ENCODE peak calls at places on chromosomes 3 and 15, in five cellular contexts. One of them, this sample, is unnamed.

GRCh38 chr15:92683511-92683834 is 27.9 kb upstream of the FAM174B start:
- DNase-seq in CD8-positive, alpha-beta memory T cell: no peak
- DNase-seq in heart left ventricle: peak; percentile 35
- DNase-seq in mesenchymal stem cell: no peak
- DNase-seq in thoracic aorta: no peak
- DNase-seq in this sample: no peak

GRCh38 chr3:32334675-32335074 is 57.0 kb upstream of the CMTM7 start:
- DNase-seq in CD8-positive, alpha-beta memory T cell: peak; percentile 54
- DNase-seq in heart left ventricle: no peak
- DNase-seq in mesenchymal stem cell: no peak
- DNase-seq in thoracic aorta: no peak
- DNase-seq in this sample: peak; percentile 26

GRCh38 chr3:99952306-99952705 is 134.6 kb downstream of the CMSS1 start:
- DNase-seq in CD8-positive, alpha-beta memory T cell: no peak
- DNase-seq in heart left ventricle: no peak
- DNase-seq in mesenchymal stem cell: peak; percentile 63
- DNase-seq in thoracic aorta: no peak
- DNase-seq in this sample: no peak

GRCh38 chr3:13414040-13414729 is 5.9 kb downstream of the NUP210 start:
- DNase-seq in CD8-positive, alpha-beta memory T cell: peak; percentile 86
- DNase-seq in heart left ventricle: peak; percentile 43
- DNase-seq in mesenchymal stem cell: no peak
- DNase-seq in thoracic aorta: no peak
- DNase-seq in this sample: peak; percentile 66

GRCh38 chr15:43795197-43795596 is 3.1 kb downstream of the SERF2 start:
- DNase-seq in CD8-positive, alpha-beta memory T cell: no peak
- DNase-seq in heart left ventricle: no peak
- DNase-seq in mesenchymal stem cell: no peak
- DNase-seq in thoracic aorta: no peak
- DNase-seq in this sample: no peak

GRCh38 chr3:49609314-49609713 is 55.0 kb downstream of the BSN start:
- DNase-seq in CD8-positive, alpha-beta memory T cell: no peak
- DNase-seq in heart left ventricle: no peak
- DNase-seq in mesenchymal stem cell: no peak
- DNase-seq in thoracic aorta: no peak
- DNase-seq in this sample: no peak

GRCh38 chr3:65855370-65856100 is 183.2 kb downstream of the MAGI1 start:
- DNase-seq in CD8-positive, alpha-beta memory T cell: no peak
- DNase-seq in heart left ventricle: no peak
- DNase-seq in mesenchymal stem cell: peak; percentile 51
- DNase-seq in thoracic aorta: no peak
- DNase-seq in this sample: no peak

GRCh38 chr3:15557511-15557946 is 36.0 kb upstream of the COLQ start:
- DNase-seq in CD8-positive, alpha-beta memory T cell: peak; percentile 76
- DNase-seq in heart left ventricle: no peak
- DNase-seq in mesenchymal stem cell: peak; percentile 83
- DNase-seq in thoracic aorta: peak; percentile 13
- DNase-seq in this sample: peak; percentile 38

GRCh38 chr3:132867956-132868355 is 145.7 kb upstream of the NPHP3 start:
- DNase-seq in CD8-positive, alpha-beta memory T cell: no peak
- DNase-seq in heart left ventricle: no peak
- DNase-seq in mesenchymal stem cell: peak; percentile 3
- DNase-seq in thoracic aorta: no peak
- DNase-seq in this sample: no peak

GRCh38 chr3:171783086-171783485 is 27.2 kb downstream of the PLD1 start:
- DNase-seq in CD8-positive, alpha-beta memory T cell: no peak
- DNase-seq in heart left ventricle: no peak
- DNase-seq in mesenchymal stem cell: peak; percentile 53
- DNase-seq in thoracic aorta: no peak
- DNase-seq in this sample: no peak

GRCh38 chr3:12195231-12195630 is 36.5 kb upstream of the TIMP4 start:
- DNase-seq in CD8-positive, alpha-beta memory T cell: no peak
- DNase-seq in heart left ventricle: no peak
- DNase-seq in mesenchymal stem cell: no peak
- DNase-seq in thoracic aorta: no peak
- DNase-seq in this sample: no peak

GRCh38 chr3:66353039-66353438 is 132.2 kb downstream of the SLC25A26 start:
- DNase-seq in CD8-positive, alpha-beta memory T cell: no peak
- DNase-seq in heart left ventricle: no peak
- DNase-seq in mesenchymal stem cell: no peak
- DNase-seq in thoracic aorta: no peak
- DNase-seq in this sample: no peak

GRCh38 chr3:31917303-31917903 is 63.7 kb downstream of the OSBPL10 start:
- DNase-seq in CD8-positive, alpha-beta memory T cell: no peak
- DNase-seq in heart left ventricle: no peak
- DNase-seq in mesenchymal stem cell: no peak
- DNase-seq in thoracic aorta: no peak
- DNase-seq in this sample: no peak

GRCh38 chr15:34341922-34342736 is 807 bp downstream of the NOP10 start:
- DNase-seq in CD8-positive, alpha-beta memory T cell: no peak
- DNase-seq in heart left ventricle: no peak
- DNase-seq in mesenchymal stem cell: no peak
- DNase-seq in thoracic aorta: no peak
- DNase-seq in this sample: no peak

GRCh38 chr15:78369161-78369560 is 29.0 kb downstream of the CRABP1 start:
- DNase-seq in CD8-positive, alpha-beta memory T cell: no peak
- DNase-seq in heart left ventricle: peak; percentile 67
- DNase-seq in mesenchymal stem cell: no peak
- DNase-seq in thoracic aorta: no peak
- DNase-seq in this sample: no peak

GRCh38 chr3:51384145-51384729 is 854 bp upstream of the MANF start:
- DNase-seq in CD8-positive, alpha-beta memory T cell: no peak
- DNase-seq in heart left ventricle: no peak
- DNase-seq in mesenchymal stem cell: no peak
- DNase-seq in thoracic aorta: no peak
- DNase-seq in this sample: no peak
- H3K4me3 ChIP-seq in CD8-positive, alpha-beta memory T cell: peak overlapping the region; percentile 99
- H3K4me3 ChIP-seq in heart left ventricle: peak overlapping the region; percentile 76
- H3K4me3 ChIP-seq in mesenchymal stem cell: peak overlapping the region; percentile 97
- H3K4me3 ChIP-seq in thoracic aorta: peak overlapping the region; percentile 84
- H3K4me3 ChIP-seq in this sample: peak overlapping the region; percentile 94

GRCh38 chr3:54599741-54600140 is 328.1 kb downstream of the LRTM1 start:
- DNase-seq in CD8-positive, alpha-beta memory T cell: no peak
- DNase-seq in heart left ventricle: peak; percentile 86
- DNase-seq in mesenchymal stem cell: no peak
- DNase-seq in thoracic aorta: peak; percentile 24
- DNase-seq in this sample: no peak
- H3K4me3 ChIP-seq in CD8-positive, alpha-beta memory T cell: no peak overlapping the region
- H3K4me3 ChIP-seq in heart left ventricle: no peak overlapping the region
- H3K4me3 ChIP-seq in mesenchymal stem cell: no peak overlapping the region
- H3K4me3 ChIP-seq in thoracic aorta: peak overlapping the region; percentile 26
- H3K4me3 ChIP-seq in this sample: no peak overlapping the region

GRCh38 chr3:160401301-160402095 is 2.0 kb downstream of the SMC4 start:
- DNase-seq in CD8-positive, alpha-beta memory T cell: no peak
- DNase-seq in heart left ventricle: no peak
- DNase-seq in mesenchymal stem cell: peak; percentile 82
- DNase-seq in thoracic aorta: no peak
- DNase-seq in this sample: no peak

GRCh38 chr3:160403028-160403545 is 3.6 kb downstream of the SMC4 start:
- DNase-seq in CD8-positive, alpha-beta memory T cell: no peak
- DNase-seq in heart left ventricle: no peak
- DNase-seq in mesenchymal stem cell: peak; percentile 35
- DNase-seq in thoracic aorta: no peak
- DNase-seq in this sample: no peak

GRCh38 chr3:160400631-160401150 is 1.2 kb downstream of the SMC4 start:
- DNase-seq in CD8-positive, alpha-beta memory T cell: no peak
- DNase-seq in heart left ventricle: peak; percentile 31
- DNase-seq in mesenchymal stem cell: no peak
- DNase-seq in thoracic aorta: no peak
- DNase-seq in this sample: no peak

GRCh38 chr3:160403796-160404510 is 4.5 kb downstream of the SMC4 start:
- DNase-seq in CD8-positive, alpha-beta memory T cell: no peak
- DNase-seq in heart left ventricle: no peak
- DNase-seq in mesenchymal stem cell: peak; percentile 49
- DNase-seq in thoracic aorta: no peak
- DNase-seq in this sample: no peak

GRCh38 chr3:160402249-160403027 is 3.0 kb downstream of the SMC4 start:
- DNase-seq in CD8-positive, alpha-beta memory T cell: no peak
- DNase-seq in heart left ventricle: no peak
- DNase-seq in mesenchymal stem cell: no peak
- DNase-seq in thoracic aorta: no peak
- DNase-seq in this sample: no peak
- H3K4me3 ChIP-seq in CD8-positive, alpha-beta memory T cell: peak overlapping the region; percentile 17
- H3K4me3 ChIP-seq in heart left ventricle: no peak overlapping the region
- H3K4me3 ChIP-seq in mesenchymal stem cell: peak overlapping the region; percentile 91
- H3K4me3 ChIP-seq in thoracic aorta: peak overlapping the region; percentile 86
- H3K4me3 ChIP-seq in this sample: peak overlapping the region; percentile 99

GRCh38 chr3:142595141-142595540 is 1.1 kb upstream of the PLS1 start:
- DNase-seq in CD8-positive, alpha-beta memory T cell: no peak
- DNase-seq in heart left ventricle: no peak
- DNase-seq in mesenchymal stem cell: no peak
- DNase-seq in thoracic aorta: no peak
- DNase-seq in this sample: no peak
- H3K4me3 ChIP-seq in CD8-positive, alpha-beta memory T cell: peak overlapping the region; percentile 93
- H3K4me3 ChIP-seq in heart left ventricle: no peak overlapping the region
- H3K4me3 ChIP-seq in mesenchymal stem cell: no peak overlapping the region
- H3K4me3 ChIP-seq in thoracic aorta: peak overlapping the region; percentile 74
- H3K4me3 ChIP-seq in this sample: no peak overlapping the region

DNA sequence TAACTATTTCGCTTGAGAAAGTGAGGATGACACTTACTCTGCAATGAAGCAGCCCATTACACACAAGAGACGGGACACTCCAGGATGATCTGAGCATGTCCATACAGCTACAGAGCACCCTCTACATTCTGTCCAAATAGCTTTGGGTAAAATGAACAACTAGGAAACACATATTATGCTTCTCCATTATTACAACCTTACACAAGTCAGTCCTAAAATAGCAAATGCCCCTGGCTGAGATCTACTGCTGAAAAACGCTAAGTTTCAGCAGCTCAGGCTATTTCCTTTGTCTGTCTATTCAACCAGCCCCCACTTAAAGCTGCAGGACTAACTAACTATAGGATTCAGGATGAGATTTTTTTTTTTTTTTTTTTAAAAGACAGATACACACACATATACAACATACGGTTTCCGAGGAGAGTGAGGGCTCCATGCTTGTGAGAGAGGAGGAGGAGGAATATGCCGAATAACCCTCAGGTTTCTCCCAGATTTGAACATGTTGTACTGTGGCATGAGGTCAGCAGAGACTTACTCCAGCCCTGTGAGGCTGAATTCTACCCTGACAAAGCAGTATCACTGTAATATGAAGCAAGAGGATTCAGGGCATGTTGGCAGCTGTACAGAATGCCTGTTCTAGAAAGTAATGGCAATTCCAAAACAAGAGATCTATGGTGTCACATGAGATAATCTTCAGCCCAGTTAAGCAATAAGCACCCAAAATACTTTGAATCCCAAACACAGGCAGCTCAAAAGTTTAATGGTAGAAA is 117.3 kb upstream of the PLXND1 start:
- DNase-seq in CD8-positive, alpha-beta memory T cell: no peak
- DNase-seq in heart left ventricle: peak; percentile 65
- DNase-seq in mesenchymal stem cell: peak; percentile 69
- DNase-seq in thoracic aorta: no peak
- DNase-seq in this sample: no peak
- H3K4me3 ChIP-seq in CD8-positive, alpha-beta memory T cell: no peak overlapping the region
- H3K4me3 ChIP-seq in heart left ventricle: no peak overlapping the region
- H3K4me3 ChIP-seq in mesenchymal stem cell: peak overlapping the region; percentile 58
- H3K4me3 ChIP-seq in thoracic aorta: peak overlapping the region; percentile 30
- H3K4me3 ChIP-seq in this sample: no peak overlapping the region

GRCh38 chr15:66704019-66704782 is 2.2 kb downstream of the SMAD6 start:
- DNase-seq in CD8-positive, alpha-beta memory T cell: no peak
- DNase-seq in heart left ventricle: no peak
- DNase-seq in mesenchymal stem cell: no peak
- DNase-seq in thoracic aorta: no peak
- DNase-seq in this sample: no peak
- H3K4me3 ChIP-seq in CD8-positive, alpha-beta memory T cell: no peak overlapping the region
- H3K4me3 ChIP-seq in heart left ventricle: peak overlapping the region; percentile 77
- H3K4me3 ChIP-seq in mesenchymal stem cell: peak overlapping the region; percentile 99
- H3K4me3 ChIP-seq in thoracic aorta: peak overlapping the region; percentile 84
- H3K4me3 ChIP-seq in this sample: peak overlapping the region; percentile 92

DNA sequence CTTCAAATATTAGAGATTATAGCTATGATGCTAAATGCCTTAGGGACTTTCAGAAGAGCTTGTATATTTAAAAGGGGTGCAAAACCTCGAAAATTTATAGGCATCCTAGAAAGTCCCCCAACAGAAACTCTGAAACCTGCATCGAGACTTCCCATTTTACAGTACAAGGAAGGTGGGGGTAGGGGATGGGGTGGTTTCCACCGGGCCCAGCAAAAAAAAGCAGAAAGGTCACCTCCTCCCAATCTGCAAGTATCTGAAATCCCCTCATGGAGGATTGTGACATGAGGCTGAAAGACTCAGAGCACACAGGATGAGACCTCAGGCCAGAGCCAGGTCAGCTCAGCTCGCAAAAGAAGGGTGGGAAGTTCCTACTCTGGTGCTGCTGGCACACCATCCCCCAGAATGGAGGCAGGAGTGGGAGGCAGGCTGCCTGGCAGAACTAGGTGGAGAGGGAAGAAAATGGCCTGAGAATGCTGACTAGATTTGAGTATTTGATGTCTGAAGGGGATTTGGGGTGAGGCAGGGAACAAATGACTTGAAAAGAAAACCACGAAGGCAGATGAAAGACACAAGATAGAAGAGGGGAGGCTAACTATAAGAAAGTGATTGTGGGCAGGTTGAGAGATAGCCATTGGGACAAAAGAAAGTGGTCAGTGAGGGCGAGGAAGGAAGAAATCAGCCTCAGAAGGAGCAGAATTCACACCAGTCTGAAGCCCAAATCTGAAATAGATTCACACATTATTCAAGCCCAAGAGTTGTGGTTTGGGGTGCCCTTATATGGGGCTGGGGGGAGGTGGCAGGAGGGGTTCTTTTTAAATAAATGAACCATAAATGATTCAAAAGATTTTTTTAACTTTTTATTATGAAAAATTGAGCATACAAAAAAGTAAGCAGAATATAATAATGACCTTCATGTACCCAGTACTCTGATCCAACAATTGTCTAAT is 22.5 kb upstream of the TSC22D2 start:
- DNase-seq in CD8-positive, alpha-beta memory T cell: no peak
- DNase-seq in heart left ventricle: no peak
- DNase-seq in mesenchymal stem cell: no peak
- DNase-seq in thoracic aorta: no peak
- DNase-seq in this sample: no peak
- H3K4me3 ChIP-seq in CD8-positive, alpha-beta memory T cell: peak overlapping the region; percentile 24
- H3K4me3 ChIP-seq in heart left ventricle: no peak overlapping the region
- H3K4me3 ChIP-seq in mesenchymal stem cell: no peak overlapping the region
- H3K4me3 ChIP-seq in thoracic aorta: peak overlapping the region; percentile 38
- H3K4me3 ChIP-seq in this sample: no peak overlapping the region

GRCh38 chr3:195147649-195148121 is 123.3 kb downstream of the XXYLT1 start:
- DNase-seq in CD8-positive, alpha-beta memory T cell: no peak
- DNase-seq in heart left ventricle: peak; percentile 61
- DNase-seq in mesenchymal stem cell: peak; percentile 88
- DNase-seq in thoracic aorta: no peak
- DNase-seq in this sample: no peak
- H3K4me3 ChIP-seq in CD8-positive, alpha-beta memory T cell: peak overlapping the region; percentile 8
- H3K4me3 ChIP-seq in heart left ventricle: no peak overlapping the region
- H3K4me3 ChIP-seq in mesenchymal stem cell: peak overlapping the region; percentile 38
- H3K4me3 ChIP-seq in thoracic aorta: no peak overlapping the region
- H3K4me3 ChIP-seq in this sample: no peak overlapping the region

GRCh38 chr3:42518800-42519567 is 16.5 kb downstream of the VIPR1 start:
- DNase-seq in CD8-positive, alpha-beta memory T cell: peak; percentile 62
- DNase-seq in heart left ventricle: peak; percentile 40
- DNase-seq in mesenchymal stem cell: no peak
- DNase-seq in thoracic aorta: no peak
- DNase-seq in this sample: peak; percentile 53
- H3K4me3 ChIP-seq in CD8-positive, alpha-beta memory T cell: no peak overlapping the region
- H3K4me3 ChIP-seq in heart left ventricle: no peak overlapping the region
- H3K4me3 ChIP-seq in mesenchymal stem cell: no peak overlapping the region
- H3K4me3 ChIP-seq in thoracic aorta: no peak overlapping the region
- H3K4me3 ChIP-seq in this sample: no peak overlapping the region

GRCh38 chr3:181267312-181267711 is 277.8 kb upstream of the DNAJC19 start:
- DNase-seq in CD8-positive, alpha-beta memory T cell: no peak
- DNase-seq in heart left ventricle: no peak
- DNase-seq in mesenchymal stem cell: no peak
- DNase-seq in thoracic aorta: no peak
- DNase-seq in this sample: no peak

GRCh38 chr3:181264491-181264890 is 275.0 kb upstream of the DNAJC19 start:
- DNase-seq in CD8-positive, alpha-beta memory T cell: no peak
- DNase-seq in heart left ventricle: no peak
- DNase-seq in mesenchymal stem cell: no peak
- DNase-seq in thoracic aorta: no peak
- DNase-seq in this sample: no peak

GRCh38 chr3:181265750-181266333 is 276.3 kb upstream of the DNAJC19 start:
- DNase-seq in CD8-positive, alpha-beta memory T cell: no peak
- DNase-seq in heart left ventricle: no peak
- DNase-seq in mesenchymal stem cell: no peak
- DNase-seq in thoracic aorta: no peak
- DNase-seq in this sample: no peak
- H3K4me3 ChIP-seq in CD8-positive, alpha-beta memory T cell: no peak overlapping the region
- H3K4me3 ChIP-seq in heart left ventricle: no peak overlapping the region
- H3K4me3 ChIP-seq in mesenchymal stem cell: peak overlapping the region; percentile 68
- H3K4me3 ChIP-seq in thoracic aorta: no peak overlapping the region
- H3K4me3 ChIP-seq in this sample: peak overlapping the region; percentile 3